ENCODE peak calls at places on chromosomes 16 and 17, in ten cellular contexts. O, G, C, W, I, N, E, X, R and F are unnamed samples.
A peak's percentile ranks its signal among the peaks of the same experiment; 100 is the strongest.

GRCh38 chr16:3461120-3461519 is 17.6 kb downstream of the NAA60 start:
- DNase-seq in R (peak; percentile 44), N (no peak), I (no peak), G (no peak), W (no peak), X (no peak), E (peak; percentile 53), O (no peak), C (no peak), F (no peak)

GRCh38 chr17:62723842-62724241 is 84.3 kb downstream of the MARCHF10 start:
- DNase-seq in E (no peak), C (no peak), N (no peak), X (peak; percentile 75), G (no peak), W (no peak), R (no peak), O (no peak), I (no peak), F (no peak)

GRCh38 chr17:72122668-72123495 is 2.1 kb downstream of the SOX9 start:
- DNase-seq in E (no peak), O (peak; percentile 51), N (no peak), G (no peak), C (peak; percentile 31), R (no peak), X (peak; percentile 38), W (no peak), I (peak; percentile 35), F (no peak)

GRCh38 chr17:32445976-32446375 is 1.7 kb downstream of the PSMD11 start:
- DNase-seq in E (no peak), X (no peak), I (no peak), R (no peak), O (no peak), C (peak; percentile 35), G (no peak), N (no peak), W (no peak), F (no peak)

GRCh38 chr16:23423496-23424049 is 29.4 kb downstream of the COG7 start:
- DNase-seq in W (peak; percentile 95), I (peak; percentile 93), C (peak; percentile 95), E (no peak), X (peak; percentile 10), R (no peak), N (no peak), O (peak; percentile 97), G (peak; percentile 49), F (peak; percentile 95)

GRCh38 chr17:40824015-40824832 is 1.8 kb upstream of the KRT10 start:
- DNase-seq in O (peak; percentile 64), C (no peak), E (no peak), G (no peak), I (no peak), N (no peak), R (no peak), W (no peak), X (no peak), F (no peak)

GRCh38 chr17:48003686-48004120 is 32.8 kb downstream of the CDK5RAP3 start:
- DNase-seq in R (no peak), N (no peak), C (no peak), I (no peak), O (no peak), X (peak; percentile 93), W (no peak), E (no peak), G (no peak), F (no peak)

GRCh38 chr17:57506253-57506911 is 238.7 kb downstream of the CCDC182 start:
- DNase-seq in G (no peak), C (no peak), X (peak; percentile 69), R (no peak), N (no peak), W (no peak), E (no peak), O (no peak), I (no peak), F (no peak)

GRCh38 chr16:68265078-68265925 is 976 bp downstream of the SLC7A6 start:
- DNase-seq in R (peak; percentile 73), W (peak; percentile 71), C (peak; percentile 52), E (peak; percentile 43), G (peak; percentile 80), O (peak; percentile 75), N (no peak), X (peak; percentile 36), I (peak; percentile 84), F (no peak)

GRCh38 chr17:81217531-81217930 is 5.2 kb downstream of the CEP131 start:
- DNase-seq in I (no peak), X (no peak), R (no peak), E (no peak), G (no peak), O (no peak), N (no peak), C (no peak), W (no peak), F (no peak)

GRCh38 chr16:10256855-10257641 is 74.8 kb upstream of the GRIN2A start:
- DNase-seq in G (peak; percentile 9), E (peak; percentile 2), X (peak; percentile 29), C (peak; percentile 4), W (no peak), R (peak; percentile 54), O (peak; percentile 27), N (peak; percentile 28), I (peak; percentile 57), F (no peak)

GRCh38 chr17:36608794-36609497 is 7.6 kb downstream of the MRM1 start:
- DNase-seq in X (peak; percentile 78), E (no peak), R (peak; percentile 28), N (no peak), W (peak; percentile 26), O (peak; percentile 70), G (peak; percentile 12), C (peak; percentile 65), I (peak; percentile 74), F (no peak)

GRCh38 chr17:41666336-41666680 is 22.4 kb upstream of the EIF1 start:
- DNase-seq in G (peak; percentile 50), O (peak; percentile 59), C (peak; percentile 58), I (no peak), E (peak; percentile 84), W (no peak), N (peak; percentile 40), R (peak; percentile 86), X (peak; percentile 63), F (no peak)

GRCh38 chr16:85403693-85404092 is 209.4 kb upstream of the GSE1 start:
- DNase-seq in C (no peak), W (no peak), X (peak; percentile 17), I (no peak), R (peak; percentile 5), O (no peak), G (no peak), N (no peak), E (no peak), F (no peak)

GRCh38 chr16:30112197-30113030 is 923 bp downstream of the GDPD3 start:
- DNase-seq in X (peak; percentile 78), G (no peak), E (peak; percentile 25), I (peak; percentile 75), N (peak; percentile 47), O (peak; percentile 12), C (peak; percentile 30), R (peak; percentile 79), W (no peak), F (no peak)

GRCh38 chr17:61286449-61286848 is 113.2 kb upstream of the TBX2 start:
- DNase-seq in O (no peak), E (no peak), C (no peak), R (no peak), N (no peak), G (no peak), X (no peak), I (no peak), W (no peak), F (no peak)

GRCh38 chr16:30637952-30638351 is 12.8 kb upstream of the PRR14 start:
- DNase-seq in O (peak; percentile 54), N (no peak), G (peak; percentile 46), E (no peak), X (peak; percentile 43), R (peak; percentile 33), W (no peak), I (peak; percentile 49), C (peak; percentile 40), F (no peak)

GRCh38 chr17:14169901-14170300 is 66.8 kb downstream of the CDRT15 start:
- DNase-seq in I (no peak), X (no peak), N (no peak), E (no peak), O (no peak), W (no peak), R (no peak), G (no peak), C (no peak), F (no peak)

GRCh38 chr17:62670202-62670821 is 42.8 kb downstream of the MRC2 start:
- DNase-seq in G (no peak), I (no peak), O (peak; percentile 99), E (no peak), W (peak; percentile 82), X (no peak), N (no peak), R (no peak), C (no peak), F (no peak)

GRCh38 chr17:75404223-75404738 is 1.2 kb downstream of the GRB2 start:
- DNase-seq in N (no peak), E (peak; percentile 44), O (peak; percentile 69), W (peak; percentile 54), G (peak; percentile 39), X (peak; percentile 81), R (peak; percentile 70), C (peak; percentile 80), I (peak; percentile 76), F (peak; percentile 50)

GRCh38 chr17:38569701-38570512 is 35.8 kb downstream of the SRCIN1 start:
- DNase-seq in E (no peak), N (no peak), I (no peak), O (no peak), G (no peak), X (no peak), W (no peak), C (no peak), R (no peak), F (no peak)